ENCODE peak calls at places on chromosomes 2 and 18, in ten cellular contexts. Q, B, Z, Y, N, T, D, U, L and X are unnamed samples.
A peak's percentile ranks its signal among the peaks of the same experiment; 100 is the strongest.

GRCh38 chr2:85695691-85696668 is 1.8 kb downstream of the GNLY start:
- DNase-seq in D (no peak), U (no peak), Y (no peak), Q (no peak), Z (no peak), L (no peak), B (no peak), N (no peak), T (no peak), X (no peak)

GRCh38 chr2:148577845-148578492 is 66.6 kb upstream of the EPC2 start:
- DNase-seq in D (no peak), Z (no peak), Q (no peak), B (no peak), T (no peak), U (no peak), Y (no peak), L (no peak), N (no peak), X (no peak)

GRCh38 chr2:238471-239268 is 25.2 kb downstream of the SH3YL1 start:
- DNase-seq in Y (no peak), Z (no peak), N (no peak), B (no peak), Q (no peak), L (no peak), U (no peak), T (no peak), D (no peak), X (no peak)

GRCh38 chr2:111678161-111678560 is 205.8 kb downstream of the ANAPC1 start:
- DNase-seq in Z (no peak), D (no peak), L (no peak), Y (no peak), B (no peak), N (no peak), U (no peak), Q (no peak), T (no peak), X (no peak)

GRCh38 chr2:131389657-131390056 is 25.7 kb upstream of the RAB6D start:
- DNase-seq in B (no peak), D (no peak), Y (no peak), Z (no peak), N (no peak), T (no peak), L (no peak), U (no peak), Q (no peak), X (no peak)

GRCh38 chr2:63982335-63982734 is 36.9 kb downstream of the VPS54 start:
- DNase-seq in N (no peak), B (no peak), Y (no peak), Q (no peak), T (no peak), Z (no peak), D (no peak), U (no peak), L (no peak), X (no peak)

GRCh38 chr18:8689431-8689830 is 15.9 kb upstream of the MTCL1 start:
- DNase-seq in B (no peak), N (no peak), L (no peak), Q (no peak), Z (no peak), U (no peak), T (no peak), Y (no peak), D (no peak), X (no peak)

GRCh38 chr18:28411806-28412205 is 234.9 kb upstream of the CDH2 start:
- DNase-seq in D (peak; percentile 86), T (peak; percentile 69), N (no peak), Q (no peak), B (peak; percentile 52), L (peak; percentile 1), Y (no peak), U (no peak), Z (no peak), X (no peak)

GRCh38 chr2:39068757-39069515 is 51.9 kb downstream of the SOS1 start:
- DNase-seq in D (peak; percentile 8), Y (no peak), N (no peak), T (no peak), Q (no peak), B (peak; percentile 89), Z (no peak), U (no peak), L (peak; percentile 23), X (no peak)

GRCh38 chr2:128563348-128563687 is 244.7 kb upstream of the HS6ST1 start:
- DNase-seq in B (no peak), N (no peak), T (peak; percentile 93), Z (peak; percentile 36), D (peak; percentile 96), Y (no peak), L (peak; percentile 99), Q (no peak), U (peak; percentile 56), X (peak; percentile 41)

GRCh38 chr2:151862688-151863087 is 34.5 kb upstream of the ARL5A start:
- DNase-seq in Q (no peak), Z (no peak), D (no peak), U (no peak), B (no peak), N (peak; percentile 76), Y (no peak), T (no peak), L (no peak), X (no peak)

GRCh38 chr2:156333951-156334495 is 1.5 kb upstream of the NR4A2 start:
- DNase-seq in B (no peak), Q (peak; percentile 84), N (no peak), T (no peak), L (peak; percentile 66), U (peak; percentile 87), Z (peak; percentile 45), D (no peak), Y (peak; percentile 49), X (no peak)

GRCh38 chr2:58686757-58687156 is 445.6 kb upstream of the FANCL start:
- DNase-seq in Y (no peak), D (no peak), Z (no peak), B (no peak), Q (no peak), L (no peak), N (no peak), T (no peak), U (no peak), X (no peak)

GRCh38 chr2:58677763-58678162 is 436.6 kb upstream of the FANCL start:
- DNase-seq in L (no peak), Q (no peak), D (no peak), Y (no peak), N (no peak), Z (no peak), T (no peak), B (no peak), U (no peak), X (no peak)

GRCh38 chr2:58680938-58681337 is 439.8 kb upstream of the FANCL start:
- DNase-seq in D (peak; percentile 2), U (no peak), Z (no peak), L (peak; percentile 15), N (no peak), T (no peak), B (peak; percentile 20), Y (no peak), Q (no peak), X (no peak)
- TF ChIP-seq CTCF in D (no peak), U (peak; percentile 45), Z (no peak), L (no peak), N (no peak), T (no peak), B (no peak), Y (peak; percentile 35), Q (no peak), X (no peak)

GRCh38 chr2:165141601-165142000 is 62.2 kb downstream of the SCN3A start:
- DNase-seq in U (no peak), Q (no peak), B (peak; percentile 6), L (no peak), Z (no peak), Y (no peak), T (no peak), D (peak; percentile 59), N (no peak), X (no peak)
- TF ChIP-seq CTCF in U (peak; percentile 34), Q (no peak), B (peak; percentile 18), L (no peak), Z (peak; percentile 12), Y (no peak), T (no peak), D (peak; percentile 44), N (no peak), X (no peak)

DNA sequence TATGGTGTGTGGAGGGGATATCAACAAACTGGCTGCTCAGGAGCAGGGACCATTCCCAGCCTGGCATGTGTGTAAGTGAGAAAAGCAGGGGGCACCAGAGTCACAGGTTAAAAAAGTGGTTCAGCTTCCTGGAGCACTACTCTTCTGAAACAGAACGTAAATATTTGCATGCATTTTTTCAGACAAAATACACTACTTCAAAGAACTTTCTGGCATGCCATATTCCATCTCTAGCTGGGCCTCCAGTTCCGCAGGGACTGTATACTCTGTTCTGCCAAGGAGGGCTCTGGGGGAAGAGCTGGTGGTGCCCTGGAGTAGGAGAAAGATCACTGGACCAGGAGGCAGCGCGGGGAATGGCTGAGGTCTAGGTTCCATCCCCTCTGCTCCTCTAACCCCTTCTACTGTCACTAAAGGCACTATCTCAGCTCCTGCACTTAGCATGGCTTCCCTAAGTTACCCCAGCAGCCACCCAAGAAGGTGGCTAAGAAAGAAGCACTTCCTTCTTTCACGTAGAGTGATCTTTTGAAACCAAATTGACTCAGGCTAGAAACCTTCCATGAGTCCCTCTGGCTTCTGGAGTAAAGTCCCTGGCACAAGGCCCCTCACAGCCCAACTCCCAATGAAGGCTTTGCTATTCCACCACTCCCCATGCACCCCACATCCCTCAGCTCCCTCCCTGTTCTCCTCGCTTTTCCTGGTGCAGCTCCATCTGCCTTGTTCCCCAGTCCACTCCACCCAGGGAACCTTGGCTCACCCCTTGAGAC is 57.6 kb upstream of the CABLES1 start:
- DNase-seq in Y (no peak), D (no peak), L (peak; percentile 7), B (peak; percentile 30), Q (no peak), U (no peak), Z (no peak), T (no peak), N (no peak), X (no peak)
- TF ChIP-seq CTCF in Y (no peak), D (no peak), L (peak; percentile 13), B (peak; percentile 33), Q (peak; percentile 15), U (peak; percentile 36), Z (no peak), T (no peak), N (no peak), X (peak; percentile 14)

GRCh38 chr2:26948800-26949199 is 21.6 kb upstream of the MAPRE3 start:
- DNase-seq in L (no peak), Y (no peak), Z (no peak), B (no peak), Q (no peak), T (no peak), N (no peak), U (no peak), D (no peak), X (no peak)

GRCh38 chr2:26942543-26943295 is 27.7 kb upstream of the MAPRE3 start:
- DNase-seq in N (peak; percentile 85), D (peak; percentile 60), T (no peak), Y (peak; percentile 58), Z (peak; percentile 47), L (peak; percentile 60), U (no peak), Q (no peak), B (peak; percentile 67), X (peak; percentile 9)

GRCh38 chr2:26951246-26951645 is 19.2 kb upstream of the MAPRE3 start:
- DNase-seq in T (no peak), N (no peak), Q (no peak), Z (no peak), L (no peak), Y (no peak), B (no peak), U (no peak), D (no peak), X (no peak)

GRCh38 chr2:26945991-26946750 is 24.3 kb upstream of the MAPRE3 start:
- DNase-seq in Z (no peak), B (no peak), T (no peak), N (no peak), U (no peak), Y (no peak), L (no peak), Q (no peak), D (no peak), X (no peak)

GRCh38 chr2:26946841-26947784 is 23.3 kb upstream of the MAPRE3 start:
- DNase-seq in T (no peak), Z (no peak), D (peak; percentile 36), N (no peak), U (no peak), Y (no peak), Q (no peak), B (no peak), L (peak; percentile 25), X (no peak)
- TF ChIP-seq CTCF in T (no peak), Z (no peak), D (no peak), N (no peak), U (no peak), Y (no peak), Q (no peak), B (no peak), L (no peak), X (no peak)